ENCODE peak calls at places on chromosomes 13 and 19, in four cellular contexts. U is pancreas, W is thoracic aorta, J is cardiac muscle cell. H is an unnamed sample.

GRCh38 chr13:45918597-45918996 is 67.0 kb upstream of the SIAH3 start:
- DNase-seq in W (no peak), J (no peak), U (no peak), H (no peak)

GRCh38 chr19:7980635-7981121 is 24.8 kb downstream of the ELAVL1 start:
- DNase-seq in W (no peak), J (no peak), U (no peak), H (no peak)

GRCh38 chr13:25196971-25197370 is 24.9 kb upstream of the AMER2 start:
- DNase-seq in J (no peak), U (no peak), W (no peak), H (no peak)

GRCh38 chr13:52851153-52851962 is 2.9 kb upstream of the PCDH8 start:
- DNase-seq in U (no peak), J (peak; percentile 73), W (no peak), H (peak; percentile 24)

GRCh38 chr19:56350416-56351045 is 35.9 kb upstream of the ZSCAN5A start:
- DNase-seq in U (peak; percentile 41), J (peak; percentile 56), W (no peak), H (peak; percentile 16)

GRCh38 chr19:35439921-35440320 is 8.1 kb upstream of the FFAR2 start:
- DNase-seq in J (no peak), U (no peak), W (no peak), H (no peak)

GRCh38 chr19:39754544-39754943 is 16.7 kb upstream of the CLC start:
- DNase-seq in J (no peak), W (no peak), U (no peak), H (no peak)

GRCh38 chr19:52170863-52171320 is 529 bp downstream of the ZNF836 start:
- DNase-seq in W (no peak), J (peak; percentile 39), U (peak; percentile 29), H (no peak)

GRCh38 chr19:4518345-4519171 is at the start of gene PLIN4:
- DNase-seq in U (peak; percentile 74), J (no peak), W (no peak), H (no peak)

GRCh38 chr13:105083986-105084385 is 1451.5 kb downstream of the EFNB2 start:
- DNase-seq in U (no peak), J (no peak), W (no peak), H (peak; percentile 33)

GRCh38 chr19:41877490-41877876 is 404 bp downstream of the CD79A start:
- DNase-seq in J (no peak), W (no peak), U (no peak), H (no peak)

GRCh38 chr13:40318366-40318765 is 348.1 kb downstream of the FOXO1 start:
- DNase-seq in J (peak; percentile 55), W (no peak), U (peak; percentile 61), H (peak; percentile 28)

GRCh38 chr13:42926555-42926954 is 65.5 kb downstream of the EPSTI1 start:
- DNase-seq in J (no peak), W (no peak), U (no peak), H (no peak)

GRCh38 chr13:30880756-30881155 is 25.3 kb upstream of the MEDAG start:
- DNase-seq in W (no peak), U (no peak), J (no peak), H (peak; percentile 71)

GRCh38 chr13:39035204-39035603 is 2.7 kb downstream of the PROSER1 start:
- DNase-seq in U (no peak), J (no peak), W (no peak), H (no peak)

GRCh38 chr13:100852146-100852545 is 177.6 kb upstream of the TMTC4 start:
- DNase-seq in U (no peak), W (no peak), J (no peak), H (no peak)

GRCh38 chr19:29978139-29978538 is 36.1 kb downstream of the URI1 start:
- DNase-seq in W (no peak), J (no peak), U (no peak), H (no peak)

GRCh38 chr13:27662738-27663470 is 41.2 kb downstream of the POLR1D start:
- DNase-seq in W (no peak), J (no peak), U (no peak), H (no peak)

GRCh38 chr19:45567609-45568008 is 17.0 kb downstream of the OPA3 start:
- DNase-seq in W (no peak), U (no peak), J (no peak), H (no peak)

GRCh38 chr19:27674701-27675100 is 1538.2 kb downstream of the UQCRFS1 start:
- DNase-seq in J (no peak), U (no peak), W (no peak), H (no peak)

GRCh38 chr13:41608111-41608510 is 150.8 kb downstream of the RGCC start:
- DNase-seq in J (no peak), W (no peak), U (no peak), H (no peak)

GRCh38 chr19:16303755-16304154 is 20.9 kb upstream of the KLF2 start:
- DNase-seq in W (no peak), U (no peak), J (no peak), H (peak; percentile 47)

GRCh38 chr19:4639531-4640246 is 373 bp downstream of the TNFAIP8L1 start:
- DNase-seq in J (no peak), U (peak; percentile 57), W (no peak), H (peak; percentile 32)

GRCh38 chr19:17576758-17577532 is 21.5 kb downstream of the COLGALT1 start:
- DNase-seq in W (no peak), U (no peak), J (peak; percentile 97), H (peak; percentile 52)

GRCh38 chr19:7625763-7626372 is 3.5 kb downstream of the XAB2 start:
- DNase-seq in U (no peak), J (no peak), W (no peak), H (no peak)

GRCh38 chr19:8684001-8684902 is 14.3 kb downstream of the ACTL9 start:
- DNase-seq in U (no peak), J (no peak), W (no peak), H (no peak)

GRCh38 chr13:98172570-98173405 is 4.3 kb downstream of the RNF113B start:
- DNase-seq in J (no peak), U (no peak), W (no peak), H (no peak)

GRCh38 chr13:96181886-96182285 is 92.0 kb downstream of the HS6ST3 start:
- DNase-seq in J (no peak), W (no peak), U (no peak), H (peak; percentile 27)
- TF ChIP-seq CTCF in J (no peak), W (no peak), U (no peak), H (no peak)

GRCh38 chr19:23868630-23869029 is 46.1 kb upstream of the ZNF726 start:
- DNase-seq in J (no peak), U (no peak), W (no peak), H (no peak)

GRCh38 chr19:23872282-23872919 is 42.3 kb upstream of the ZNF726 start:
- DNase-seq in J (no peak), W (no peak), U (no peak), H (no peak)

DNA sequence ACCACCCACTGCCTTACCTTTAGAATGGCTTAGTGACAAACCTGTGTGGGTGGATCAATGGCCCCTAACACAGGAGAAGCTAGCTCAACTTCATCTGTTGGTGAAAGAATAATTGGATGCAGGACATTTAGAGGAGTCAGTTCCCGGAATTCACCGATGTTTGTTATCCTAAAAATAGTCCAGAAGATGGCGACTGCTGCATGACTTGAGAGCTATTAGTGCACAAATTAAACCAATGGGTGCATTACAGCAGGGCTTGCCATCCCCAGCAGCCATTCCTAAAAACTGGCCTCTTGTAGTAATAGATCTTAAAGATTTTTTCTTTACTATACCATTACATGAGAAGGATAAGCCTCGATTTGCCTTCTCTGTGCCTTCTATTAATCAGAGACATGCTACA is 46.8 kb upstream of the ZNF726 start:
- DNase-seq in W (no peak), U (no peak), J (no peak), H (no peak)
- TF ChIP-seq CTCF in W (no peak), U (no peak), J (no peak), H (no peak)

GRCh38 chr19:48738557-48739399 is 1.6 kb downstream of the RASIP1 start:
- DNase-seq in U (peak; percentile 97), W (peak; percentile 44), J (peak; percentile 97), H (peak; percentile 95)
- TF ChIP-seq CTCF in U (no peak), W (no peak), J (peak; percentile 17), H (peak; percentile 72)

GRCh38 chr19:13234518-13234917 is 84.3 kb downstream of the IER2 start:
- DNase-seq in J (peak; percentile 44), W (no peak), U (peak; percentile 53), H (peak; percentile 37)
- TF ChIP-seq CTCF in J (peak; percentile 55), W (peak; percentile 27), U (peak; percentile 44), H (peak; percentile 5)

GRCh38 chr13:29771247-29771646 is 79.2 kb downstream of the UBL3 start:
- DNase-seq in W (no peak), J (peak; percentile 8), U (no peak), H (no peak)
- TF ChIP-seq CTCF in W (peak; percentile 32), J (peak; percentile 36), U (peak; percentile 22), H (peak; percentile 39)

DNA sequence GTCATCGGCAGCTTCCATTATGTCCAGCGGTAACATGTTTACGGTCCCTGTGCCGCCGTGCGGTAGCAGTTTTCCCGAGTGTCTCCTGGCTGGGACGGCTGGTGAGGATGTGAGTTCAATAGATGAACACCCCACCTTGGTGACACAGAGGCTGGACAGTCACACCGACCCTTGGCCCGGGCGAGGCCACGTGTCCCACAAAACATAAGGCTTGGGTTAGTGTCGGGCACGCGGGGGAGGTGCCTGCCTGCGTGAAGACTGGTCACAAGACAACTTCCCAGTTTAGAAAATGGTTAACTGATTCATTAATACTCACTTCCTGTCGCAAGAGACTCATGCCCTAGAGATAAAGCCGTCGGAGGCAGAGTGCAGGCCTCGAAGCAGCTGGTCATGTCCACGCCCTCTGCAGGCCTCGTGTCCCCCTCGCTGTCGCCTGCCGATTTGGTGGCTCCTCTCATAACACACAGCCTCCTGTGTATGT is 17.2 kb downstream of the RASA3 start:
- DNase-seq in U (no peak), W (no peak), J (no peak), H (peak; percentile 45)
- TF ChIP-seq CTCF in U (no peak), W (no peak), J (peak; percentile 22), H (no peak)

GRCh38 chr19:53947624-53948023 is 15.1 kb upstream of the CACNG8 start:
- DNase-seq in W (no peak), U (no peak), J (no peak), H (no peak)
- TF ChIP-seq CTCF in W (no peak), U (no peak), J (peak; percentile 31), H (no peak)

H was measured in adrenal gland.